ENCODE peak calls at places on chromosomes 3 and 15, in ten cellular contexts. One of them, this sample, is unnamed.

GRCh38 chr3:12982619-12983101 is 90.6 kb downstream of the IQSEC1 start:
- DNase-seq in COR-L47: no peak
- DNase-seq in CD4-positive, CD25-positive, alpha-beta regulatory T cell: no peak
- DNase-seq in GOT3: no peak
- DNase-seq in activated T-helper 1 cell treated with Interleukin-2 at 50 U/mL for 16 hours: no peak
- DNase-seq in IMR-90: no peak
- DNase-seq in non-pigmented ciliary epithelial cell: no peak
- DNase-seq in iPS-NIHi11: no peak
- DNase-seq in pulmonary artery endothelial cell: no peak
- DNase-seq in progenitor cell of endocrine pancreas: no peak
- DNase-seq in this sample: peak

GRCh38 chr15:40308844-40309189 is 1.1 kb upstream of the PLCB2 start:
- DNase-seq in COR-L47: no peak
- DNase-seq in CD4-positive, CD25-positive, alpha-beta regulatory T cell: peak
- DNase-seq in GOT3: no peak
- DNase-seq in activated T-helper 1 cell treated with Interleukin-2 at 50 U/mL for 16 hours: no peak
- DNase-seq in IMR-90: no peak
- DNase-seq in non-pigmented ciliary epithelial cell: no peak
- DNase-seq in iPS-NIHi11: no peak
- DNase-seq in pulmonary artery endothelial cell: no peak
- DNase-seq in progenitor cell of endocrine pancreas: no peak
- DNase-seq in this sample: peak

GRCh38 chr3:136621628-136622027 is 130.6 kb downstream of the STAG1 start:
- DNase-seq in COR-L47: no peak
- DNase-seq in CD4-positive, CD25-positive, alpha-beta regulatory T cell: no peak
- DNase-seq in GOT3: no peak
- DNase-seq in activated T-helper 1 cell treated with Interleukin-2 at 50 U/mL for 16 hours: no peak
- DNase-seq in IMR-90: peak
- DNase-seq in non-pigmented ciliary epithelial cell: no peak
- DNase-seq in iPS-NIHi11: no peak
- DNase-seq in pulmonary artery endothelial cell: no peak
- DNase-seq in progenitor cell of endocrine pancreas: no peak
- DNase-seq in this sample: no peak

GRCh38 chr15:33226559-33227181 is 32.2 kb upstream of the FMN1 start:
- DNase-seq in COR-L47: peak
- DNase-seq in CD4-positive, CD25-positive, alpha-beta regulatory T cell: peak
- DNase-seq in GOT3: no peak
- DNase-seq in activated T-helper 1 cell treated with Interleukin-2 at 50 U/mL for 16 hours: peak
- DNase-seq in IMR-90: no peak
- DNase-seq in non-pigmented ciliary epithelial cell: no peak
- DNase-seq in iPS-NIHi11: peak
- DNase-seq in pulmonary artery endothelial cell: no peak
- DNase-seq in progenitor cell of endocrine pancreas: no peak
- DNase-seq in this sample: no peak

GRCh38 chr3:100348727-100349126 is 14.2 kb downstream of the NIT2 start:
- DNase-seq in COR-L47: no peak
- DNase-seq in CD4-positive, CD25-positive, alpha-beta regulatory T cell: no peak
- DNase-seq in GOT3: no peak
- DNase-seq in activated T-helper 1 cell treated with Interleukin-2 at 50 U/mL for 16 hours: no peak
- DNase-seq in IMR-90: no peak
- DNase-seq in non-pigmented ciliary epithelial cell: no peak
- DNase-seq in iPS-NIHi11: no peak
- DNase-seq in pulmonary artery endothelial cell: no peak
- DNase-seq in progenitor cell of endocrine pancreas: no peak
- DNase-seq in this sample: no peak

GRCh38 chr3:178306427-178307115 is 229.7 kb upstream of the KCNMB2 start:
- DNase-seq in COR-L47: no peak
- DNase-seq in CD4-positive, CD25-positive, alpha-beta regulatory T cell: no peak
- DNase-seq in GOT3: no peak
- DNase-seq in activated T-helper 1 cell treated with Interleukin-2 at 50 U/mL for 16 hours: no peak
- DNase-seq in IMR-90: no peak
- DNase-seq in non-pigmented ciliary epithelial cell: no peak
- DNase-seq in iPS-NIHi11: no peak
- DNase-seq in pulmonary artery endothelial cell: no peak
- DNase-seq in progenitor cell of endocrine pancreas: no peak
- DNase-seq in this sample: no peak

GRCh38 chr3:30277494-30277893 is 328.9 kb upstream of the TGFBR2 start:
- DNase-seq in COR-L47: no peak
- DNase-seq in CD4-positive, CD25-positive, alpha-beta regulatory T cell: no peak
- DNase-seq in GOT3: no peak
- DNase-seq in activated T-helper 1 cell treated with Interleukin-2 at 50 U/mL for 16 hours: no peak
- DNase-seq in IMR-90: no peak
- DNase-seq in non-pigmented ciliary epithelial cell: no peak
- DNase-seq in iPS-NIHi11: no peak
- DNase-seq in pulmonary artery endothelial cell: no peak
- DNase-seq in progenitor cell of endocrine pancreas: no peak
- DNase-seq in this sample: no peak

GRCh38 chr3:108354562-108354961 is 58.2 kb downstream of the HHLA2 start:
- DNase-seq in COR-L47: no peak
- DNase-seq in CD4-positive, CD25-positive, alpha-beta regulatory T cell: no peak
- DNase-seq in GOT3: no peak
- DNase-seq in activated T-helper 1 cell treated with Interleukin-2 at 50 U/mL for 16 hours: no peak
- DNase-seq in IMR-90: no peak
- DNase-seq in non-pigmented ciliary epithelial cell: no peak
- DNase-seq in iPS-NIHi11: no peak
- DNase-seq in pulmonary artery endothelial cell: no peak
- DNase-seq in progenitor cell of endocrine pancreas: no peak
- DNase-seq in this sample: no peak

GRCh38 chr3:5630396-5630795 is 442.9 kb downstream of the EDEM1 start:
- DNase-seq in COR-L47: no peak
- DNase-seq in CD4-positive, CD25-positive, alpha-beta regulatory T cell: no peak
- DNase-seq in GOT3: no peak
- DNase-seq in activated T-helper 1 cell treated with Interleukin-2 at 50 U/mL for 16 hours: no peak
- DNase-seq in IMR-90: no peak
- DNase-seq in non-pigmented ciliary epithelial cell: no peak
- DNase-seq in iPS-NIHi11: no peak
- DNase-seq in pulmonary artery endothelial cell: no peak
- DNase-seq in progenitor cell of endocrine pancreas: no peak
- DNase-seq in this sample: no peak

GRCh38 chr15:63560741-63561448 is 36.3 kb upstream of the FBXL22 start:
- DNase-seq in COR-L47: no peak
- DNase-seq in CD4-positive, CD25-positive, alpha-beta regulatory T cell: peak
- DNase-seq in GOT3: no peak
- DNase-seq in activated T-helper 1 cell treated with Interleukin-2 at 50 U/mL for 16 hours: no peak
- DNase-seq in IMR-90: peak
- DNase-seq in non-pigmented ciliary epithelial cell: no peak
- DNase-seq in iPS-NIHi11: peak
- DNase-seq in pulmonary artery endothelial cell: no peak
- DNase-seq in progenitor cell of endocrine pancreas: no peak
- DNase-seq in this sample: no peak

GRCh38 chr3:169923831-169924230 is 12.5 kb downstream of the SAMD7 start:
- DNase-seq in COR-L47: no peak
- DNase-seq in CD4-positive, CD25-positive, alpha-beta regulatory T cell: no peak
- DNase-seq in GOT3: no peak
- DNase-seq in activated T-helper 1 cell treated with Interleukin-2 at 50 U/mL for 16 hours: no peak
- DNase-seq in IMR-90: no peak
- DNase-seq in non-pigmented ciliary epithelial cell: no peak
- DNase-seq in iPS-NIHi11: no peak
- DNase-seq in pulmonary artery endothelial cell: no peak
- DNase-seq in progenitor cell of endocrine pancreas: no peak
- DNase-seq in this sample: no peak

GRCh38 chr3:179189764-179190163 is 41.6 kb downstream of the PIK3CA start:
- DNase-seq in COR-L47: no peak
- DNase-seq in CD4-positive, CD25-positive, alpha-beta regulatory T cell: no peak
- DNase-seq in GOT3: no peak
- DNase-seq in activated T-helper 1 cell treated with Interleukin-2 at 50 U/mL for 16 hours: no peak
- DNase-seq in IMR-90: peak
- DNase-seq in non-pigmented ciliary epithelial cell: peak
- DNase-seq in iPS-NIHi11: no peak
- DNase-seq in pulmonary artery endothelial cell: no peak
- DNase-seq in progenitor cell of endocrine pancreas: no peak
- DNase-seq in this sample: no peak

GRCh38 chr3:65713016-65713415 is 325.7 kb downstream of the MAGI1 start:
- DNase-seq in COR-L47: no peak
- DNase-seq in CD4-positive, CD25-positive, alpha-beta regulatory T cell: no peak
- DNase-seq in GOT3: peak
- DNase-seq in activated T-helper 1 cell treated with Interleukin-2 at 50 U/mL for 16 hours: no peak
- DNase-seq in IMR-90: peak
- DNase-seq in non-pigmented ciliary epithelial cell: no peak
- DNase-seq in iPS-NIHi11: peak
- DNase-seq in pulmonary artery endothelial cell: no peak
- DNase-seq in progenitor cell of endocrine pancreas: no peak
- DNase-seq in this sample: no peak

GRCh38 chr3:24494616-24495333 is at the start of gene THRB:
- DNase-seq in COR-L47: no peak
- DNase-seq in CD4-positive, CD25-positive, alpha-beta regulatory T cell: no peak
- DNase-seq in GOT3: peak
- DNase-seq in activated T-helper 1 cell treated with Interleukin-2 at 50 U/mL for 16 hours: no peak
- DNase-seq in IMR-90: no peak
- DNase-seq in non-pigmented ciliary epithelial cell: no peak
- DNase-seq in iPS-NIHi11: peak
- DNase-seq in pulmonary artery endothelial cell: no peak
- DNase-seq in progenitor cell of endocrine pancreas: peak
- DNase-seq in this sample: peak

GRCh38 chr15:47184405-47185221 is 532.7 kb upstream of the SEMA6D start:
- DNase-seq in COR-L47: peak
- DNase-seq in CD4-positive, CD25-positive, alpha-beta regulatory T cell: no peak
- DNase-seq in GOT3: no peak
- DNase-seq in activated T-helper 1 cell treated with Interleukin-2 at 50 U/mL for 16 hours: no peak
- DNase-seq in IMR-90: peak
- DNase-seq in non-pigmented ciliary epithelial cell: no peak
- DNase-seq in iPS-NIHi11: peak
- DNase-seq in pulmonary artery endothelial cell: no peak
- DNase-seq in progenitor cell of endocrine pancreas: peak
- DNase-seq in this sample: peak

GRCh38 chr3:31361391-31362273 is 171.1 kb upstream of the STT3B start:
- DNase-seq in COR-L47: no peak
- DNase-seq in CD4-positive, CD25-positive, alpha-beta regulatory T cell: no peak
- DNase-seq in GOT3: no peak
- DNase-seq in activated T-helper 1 cell treated with Interleukin-2 at 50 U/mL for 16 hours: no peak
- DNase-seq in IMR-90: peak
- DNase-seq in non-pigmented ciliary epithelial cell: peak
- DNase-seq in iPS-NIHi11: no peak
- DNase-seq in pulmonary artery endothelial cell: no peak
- DNase-seq in progenitor cell of endocrine pancreas: no peak
- DNase-seq in this sample: no peak

This sample was measured in Right ventricle myocardium superior.